ENCODE peak calls at places on chromosomes 5 and 9, in seven cellular contexts. K, S, M, T, O, Q and Y are unnamed samples.

GRCh38 chr5:114544561-114544960 is 182.7 kb downstream of the KCNN2 start:
- DNase-seq in M (no peak), O (no peak), Q (no peak), T (no peak), K (no peak), S (no peak), Y (no peak)

GRCh38 chr5:18113724-18114123 is 479.5 kb downstream of the TAF11L14 start:
- DNase-seq in K (peak), M (no peak), T (no peak), O (peak), Q (no peak), S (no peak), Y (no peak)

GRCh38 chr5:59287361-59287760 is 606.2 kb downstream of the PDE4D start:
- DNase-seq in M (no peak), Q (no peak), T (no peak), K (no peak), O (no peak), S (no peak), Y (no peak)

GRCh38 chr9:129185991-129186390 is 7.9 kb upstream of the IER5L start:
- DNase-seq in K (no peak), Q (no peak), T (no peak), S (no peak), O (no peak), M (no peak), Y (no peak)

GRCh38 chr5:59746261-59746765 is 147.2 kb downstream of the PDE4D start:
- DNase-seq in O (peak), T (no peak), Q (no peak), K (no peak), S (no peak), M (peak), Y (no peak)

GRCh38 chr5:149583394-149583793 is 2.1 kb downstream of the ARHGEF37 start:
- DNase-seq in O (peak), K (no peak), M (no peak), T (no peak), S (no peak), Q (no peak), Y (no peak)

GRCh38 chr9:116051528-116051927 is 102.1 kb upstream of the PAPPA start:
- DNase-seq in M (no peak), O (no peak), K (peak), S (no peak), Q (no peak), T (no peak), Y (no peak)

GRCh38 chr5:154395407-154396106 is 50.2 kb upstream of the SAP30L start:
- DNase-seq in Q (no peak), O (no peak), S (no peak), M (no peak), T (no peak), K (peak), Y (no peak)

GRCh38 chr9:131046581-131047202 is 37.7 kb downstream of the LAMC3 start:
- DNase-seq in M (no peak), Q (peak), S (peak), T (no peak), O (peak), K (peak), Y (peak)

GRCh38 chr9:8188720-8189407 is 389.3 kb upstream of the DMAC1 start:
- DNase-seq in K (no peak), T (no peak), Q (no peak), O (peak), M (no peak), S (no peak), Y (no peak)

GRCh38 chr9:131227112-131228058 is 48.9 kb downstream of the FAM78A start:
- DNase-seq in Q (no peak), K (no peak), T (no peak), S (peak), O (peak), M (no peak), Y (no peak)

GRCh38 chr5:112694853-112695709 is 42.6 kb upstream of the APC start:
- DNase-seq in S (no peak), K (no peak), O (peak), T (no peak), Q (no peak), M (peak), Y (no peak)

GRCh38 chr5:141513627-141514329 is 24.9 kb downstream of the PCDHGC5 start:
- DNase-seq in T (no peak), S (peak), Q (no peak), K (peak), M (peak), O (peak), Y (peak)

GRCh38 chr9:94681508-94681907 is 42.2 kb upstream of the FBP1 start:
- DNase-seq in S (peak), Q (peak), T (peak), K (peak), O (peak), M (peak), Y (peak)

GRCh38 chr5:14560091-14560595 is 21.4 kb upstream of the OTULINL start:
- DNase-seq in K (no peak), M (no peak), S (no peak), T (no peak), O (no peak), Q (no peak), Y (no peak)

GRCh38 chr5:68343421-68343826 is 127.9 kb downstream of the PIK3R1 start:
- DNase-seq in Q (no peak), S (no peak), K (no peak), O (peak), T (no peak), M (no peak), Y (peak)

GRCh38 chr9:98081477-98082219 is 25.1 kb downstream of the NANS start:
- DNase-seq in O (no peak), Q (no peak), M (no peak), K (no peak), S (no peak), T (no peak), Y (peak)

GRCh38 chr5:71475788-71476384 is 20.4 kb downstream of the BDP1 start:
- DNase-seq in M (no peak), Q (no peak), K (peak), O (peak), S (no peak), T (no peak), Y (no peak)

GRCh38 chr5:164600929-164601535 is 1095.6 kb downstream of the MAT2B start:
- DNase-seq in K (no peak), M (no peak), Q (no peak), O (no peak), T (no peak), S (no peak), Y (no peak)

GRCh38 chr5:42242829-42243485 is 180.3 kb upstream of the GHR start:
- DNase-seq in Q (no peak), S (no peak), M (no peak), O (peak), T (no peak), K (no peak), Y (no peak)

GRCh38 chr9:99851028-99851822 is 29.5 kb downstream of the NR4A3 start:
- DNase-seq in T (no peak), Q (peak), S (no peak), M (no peak), O (no peak), K (no peak), Y (no peak)

GRCh38 chr5:134794136-134794535 is 35.6 kb downstream of the DDX46 start:
- DNase-seq in T (no peak), S (no peak), O (no peak), Q (no peak), M (no peak), K (no peak), Y (no peak)

GRCh38 chr5:172509405-172509781 is 55.1 kb upstream of the SH3PXD2B start:
- DNase-seq in S (peak), K (peak), T (no peak), O (no peak), Q (no peak), M (no peak), Y (no peak)

GRCh38 chr9:93059097-93059959 is 827 bp downstream of the SUSD3 start:
- DNase-seq in Q (no peak), O (no peak), S (no peak), T (no peak), K (no peak), M (no peak), Y (peak)

GRCh38 chr5:172505840-172506638 is 51.7 kb upstream of the SH3PXD2B start:
- DNase-seq in O (no peak), S (no peak), K (no peak), M (no peak), Q (no peak), T (no peak), Y (no peak)

GRCh38 chr5:32173394-32174010 is 617 bp downstream of the GOLPH3 start:
- DNase-seq in S (peak), T (no peak), Q (peak), O (peak), M (no peak), K (peak), Y (no peak)

GRCh38 chr9:124239249-124240073 is 18.3 kb upstream of the NEK6 start:
- DNase-seq in S (no peak), M (no peak), Q (no peak), K (no peak), T (no peak), O (no peak), Y (no peak)

GRCh38 chr9:81871695-81872094 is 56.5 kb upstream of the SPATA31D4 start:
- DNase-seq in O (peak), Q (no peak), T (no peak), K (no peak), M (no peak), S (no peak), Y (no peak)

GRCh38 chr9:128882677-128883590 is 1.0 kb downstream of the LRRC8A start:
- DNase-seq in K (no peak), O (peak), M (no peak), Q (no peak), T (no peak), S (no peak), Y (no peak)

GRCh38 chr9:90870646-90871326 is 69.2 kb downstream of the SYK start:
- DNase-seq in S (no peak), M (no peak), K (peak), T (no peak), O (peak), Q (no peak), Y (no peak)

GRCh38 chr9:121714873-121715272 is 63.4 kb downstream of the DAB2IP start:
- DNase-seq in Q (no peak), M (no peak), T (no peak), S (no peak), O (no peak), K (no peak), Y (no peak)

GRCh38 chr5:61675015-61675692 is 343.1 kb downstream of the ZSWIM6 start:
- DNase-seq in Q (no peak), S (no peak), O (no peak), K (peak), M (no peak), T (no peak), Y (no peak)

GRCh38 chr5:92769986-92770385 is 811.0 kb downstream of the NR2F1-AS1 start:
- DNase-seq in M (peak), T (no peak), O (peak), Q (no peak), K (no peak), S (no peak), Y (no peak)

GRCh38 chr5:67353500-67353931 is 156.9 kb upstream of the CD180 start:
- DNase-seq in Q (no peak), K (no peak), S (no peak), T (no peak), M (no peak), O (peak), Y (no peak)

GRCh38 chr5:111932628-111933027 is 175.6 kb upstream of the NREP start:
- DNase-seq in O (no peak), Q (no peak), K (no peak), M (no peak), T (no peak), S (peak), Y (no peak)

GRCh38 chr5:11268894-11269293 is 507.9 kb upstream of the DAP start:
- DNase-seq in S (no peak), M (no peak), Q (no peak), O (no peak), K (no peak), T (no peak), Y (no peak)

GRCh38 chr9:89496645-89497044 is 1.3 kb downstream of the SEMA4D start:
- DNase-seq in Q (no peak), T (no peak), S (no peak), M (no peak), O (no peak), K (no peak), Y (no peak)

GRCh38 chr9:134814598-134815215 is 65.9 kb upstream of the FCN2 start:
- DNase-seq in S (no peak), K (no peak), Q (no peak), O (peak), M (peak), T (no peak), Y (no peak)

GRCh38 chr9:108972626-108973209 is 38.5 kb downstream of the ABITRAM start:
- DNase-seq in S (no peak), M (peak), Q (no peak), K (no peak), T (no peak), O (peak), Y (no peak)

GRCh38 chr9:78826521-78826920 is 529.6 kb downstream of the PSAT1 start:
- DNase-seq in K (no peak), Q (no peak), S (no peak), M (no peak), T (no peak), O (no peak), Y (no peak)

GRCh38 chr9:78821126-78821822 is 524.3 kb downstream of the PSAT1 start:
- DNase-seq in T (no peak), O (peak), M (no peak), K (peak), Q (no peak), S (no peak), Y (no peak)
- H3K4me3 ChIP-seq in T (peak), O (peak), M (no peak), K (no peak), Q (no peak), S (no peak), Y (peak)

GRCh38 chr5:119332978-119333401 is 22.8 kb upstream of the TNFAIP8 start:
- DNase-seq in K (no peak), Q (no peak), S (no peak), T (no peak), O (no peak), M (no peak), Y (no peak)

GRCh38 chr5:119336262-119336661 is 19.6 kb upstream of the TNFAIP8 start:
- DNase-seq in M (no peak), Q (no peak), O (no peak), K (no peak), S (no peak), T (no peak), Y (no peak)

GRCh38 chr5:119333421-119333851 is 22.4 kb upstream of the TNFAIP8 start:
- DNase-seq in Q (no peak), M (no peak), O (no peak), K (no peak), T (no peak), S (no peak), Y (no peak)

GRCh38 chr5:119336846-119337564 is 18.8 kb upstream of the TNFAIP8 start:
- DNase-seq in M (no peak), O (no peak), K (no peak), T (no peak), S (no peak), Q (no peak), Y (no peak)

GRCh38 chr5:119335261-119335677 is 20.6 kb upstream of the TNFAIP8 start:
- DNase-seq in T (no peak), Q (no peak), S (no peak), M (no peak), O (no peak), K (no peak), Y (no peak)
- H3K4me3 ChIP-seq in T (peak), Q (peak), S (peak), M (no peak), O (no peak), K (no peak), Y (no peak)

DNA sequence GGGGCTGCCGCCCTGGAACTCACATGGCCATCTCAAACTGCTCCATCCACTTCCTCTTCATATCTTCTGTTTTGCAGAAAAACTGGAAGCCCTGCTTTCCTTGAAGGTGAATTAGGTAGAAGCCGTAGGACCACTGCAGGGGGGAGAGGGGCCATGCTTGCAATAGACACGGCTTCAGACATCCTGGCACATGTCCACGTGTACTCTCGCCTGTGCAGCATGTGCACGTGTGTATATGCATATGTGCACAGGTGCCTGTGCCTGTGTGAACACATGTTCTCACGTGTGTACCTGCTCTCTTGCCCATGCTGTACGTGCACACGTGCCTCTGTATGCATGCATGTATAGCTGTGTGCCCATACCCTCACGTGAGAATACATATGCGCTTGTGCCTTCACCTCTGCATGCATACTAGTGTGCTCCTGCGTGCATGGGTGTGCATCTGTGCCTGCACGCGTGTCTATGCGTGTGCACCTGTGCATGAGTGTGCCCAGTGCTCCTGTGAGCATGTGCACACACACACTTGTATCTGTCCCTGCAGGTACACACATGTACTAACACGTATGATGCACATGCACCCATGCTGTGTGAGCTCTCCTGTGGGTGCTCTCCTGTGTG is 47.7 kb upstream of the SARDH start:
- DNase-seq in S (no peak), K (no peak), M (no peak), O (no peak), T (no peak), Q (no peak), Y (no peak)
- H3K4me3 ChIP-seq in S (no peak), K (no peak), M (no peak), O (no peak), T (no peak), Q (no peak), Y (no peak)

GRCh38 chr5:175795959-175796358 is 75.4 kb upstream of the CPLX2 start:
- DNase-seq in S (no peak), K (no peak), M (no peak), Q (no peak), T (no peak), O (no peak), Y (no peak)

GRCh38 chr5:175797521-175798038 is 73.8 kb upstream of the CPLX2 start:
- DNase-seq in T (no peak), Q (no peak), K (peak), M (no peak), O (no peak), S (no peak), Y (no peak)

GRCh38 chr5:175798626-175799025 is 72.8 kb upstream of the CPLX2 start:
- DNase-seq in M (no peak), O (no peak), S (no peak), K (no peak), Q (no peak), T (no peak), Y (no peak)

GRCh38 chr5:175800656-175801081 is 70.7 kb upstream of the CPLX2 start:
- DNase-seq in K (no peak), T (no peak), O (peak), Q (no peak), M (no peak), S (no peak), Y (no peak)

GRCh38 chr5:175796536-175797499 is 74.6 kb upstream of the CPLX2 start:
- DNase-seq in Q (peak), K (peak), O (peak), M (peak), T (no peak), S (peak), Y (peak)
- H3K4me3 ChIP-seq in Q (peak), K (peak), O (no peak), M (peak), T (peak), S (peak), Y (peak)

DNA sequence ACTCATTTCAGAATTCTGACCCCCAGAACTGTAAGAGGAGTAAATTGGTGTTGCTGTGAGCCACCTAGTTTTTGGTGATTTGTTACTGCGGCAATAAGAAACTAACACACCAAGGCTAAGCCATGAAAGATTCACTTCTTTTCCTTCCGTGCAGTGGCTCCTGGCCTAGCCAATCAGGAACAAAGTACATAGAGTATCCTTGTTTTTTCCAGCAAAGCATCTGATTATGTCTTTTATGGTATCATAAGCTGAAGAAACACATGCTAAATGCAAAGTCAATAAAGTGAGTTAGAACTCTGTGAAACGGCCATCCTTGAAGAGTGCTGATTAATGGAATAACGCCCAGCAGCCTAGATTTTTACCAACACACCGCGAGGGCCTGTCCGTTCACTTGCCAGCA is 11.4 kb downstream of the RNF130 start:
- DNase-seq in O (no peak), T (no peak), K (no peak), Q (no peak), M (no peak), S (no peak), Y (no peak)
- H3K4me3 ChIP-seq in O (no peak), T (no peak), K (no peak), Q (no peak), M (no peak), S (no peak), Y (no peak)